ENCODE peak calls at places on chromosomes 7 and 10, in four cellular contexts. O, N, D and Z are unnamed samples.

GRCh38 chr10:98664329-98665042 is 217.8 kb upstream of the HPS1 start:
- DNase-seq in O (peak; percentile 1), D (peak; percentile 13), N (peak; percentile 58), Z (peak; percentile 69)

GRCh38 chr10:72184156-72184555 is 31.7 kb upstream of the ANAPC16 start:
- DNase-seq in D (no peak), N (no peak), O (no peak), Z (no peak)

GRCh38 chr7:11706666-11707605 is 125.1 kb downstream of the THSD7A start:
- DNase-seq in O (no peak), D (no peak), N (no peak), Z (no peak)

GRCh38 chr7:79461660-79462059 is 8.2 kb upstream of the MAGI2 start:
- DNase-seq in O (no peak), D (no peak), N (no peak), Z (no peak)

GRCh38 chr7:157690058-157690832 is 353.4 kb downstream of the DNAJB6 start:
- DNase-seq in D (no peak), O (no peak), N (no peak), Z (no peak)

GRCh38 chr7:55439627-55440026 is 74.5 kb downstream of the LANCL2 start:
- DNase-seq in D (no peak), N (peak; percentile 36), O (no peak), Z (peak; percentile 18)

GRCh38 chr10:131732631-131733127 is 168.1 kb upstream of the PPP2R2D start:
- DNase-seq in O (no peak), D (no peak), N (no peak), Z (no peak)

GRCh38 chr7:140691368-140692045 is 5.0 kb upstream of the NDUFB2 start:
- DNase-seq in N (peak; percentile 77), O (no peak), D (no peak), Z (peak; percentile 29)

GRCh38 chr7:82382276-82382675 is 61.3 kb downstream of the CACNA2D1 start:
- DNase-seq in D (no peak), O (no peak), N (peak; percentile 10), Z (peak; percentile 8)

GRCh38 chr7:2211259-2211575 is 21.5 kb downstream of the MAD1L1 start:
- DNase-seq in O (no peak), N (no peak), D (no peak), Z (no peak)

GRCh38 chr7:19713676-19714075 is 4.8 kb upstream of the POLR1F start:
- DNase-seq in O (peak; percentile 11), D (peak; percentile 12), N (no peak), Z (no peak)

GRCh38 chr10:30045961-30046360 is 13.4 kb downstream of the JCAD start:
- DNase-seq in O (no peak), D (no peak), N (no peak), Z (no peak)

GRCh38 chr7:90977056-90977455 is 287.2 kb upstream of the FZD1 start:
- DNase-seq in O (no peak), D (no peak), N (no peak), Z (no peak)

GRCh38 chr10:3000063-3000462 is 67.3 kb upstream of the PFKP start:
- DNase-seq in N (no peak), D (no peak), O (no peak), Z (no peak)

GRCh38 chr10:69895759-69896158 is 94.1 kb downstream of the COL13A1 start:
- DNase-seq in D (no peak), O (no peak), N (no peak), Z (no peak)

GRCh38 chr10:1434912-1435692 is 302.2 kb downstream of the ADARB2 start:
- DNase-seq in N (peak; percentile 52), O (no peak), D (no peak), Z (peak; percentile 69)

GRCh38 chr7:155665957-155666287 is 21.5 kb downstream of the RBM33 start:
- DNase-seq in N (no peak), D (no peak), O (no peak), Z (no peak)

GRCh38 chr10:116201011-116201410 is 72.0 kb downstream of the GFRA1 start:
- DNase-seq in D (no peak), N (no peak), O (no peak), Z (no peak)

GRCh38 chr10:102799691-102800435 is 37.4 kb downstream of the CYP17A1 start:
- DNase-seq in D (no peak), O (no peak), N (no peak), Z (no peak)

GRCh38 chr7:101538596-101539459 is 90.3 kb downstream of the MYL10 start:
- DNase-seq in N (peak; percentile 96), O (peak; percentile 32), D (peak; percentile 56), Z (peak; percentile 87)